ENCODE peak calls at places on chromosomes 4 and X, in nine cellular contexts. One of them, this sample, is unnamed.

GRCh38 chrX:46683023-46683422 is 75.9 kb downstream of the SLC9A7 start:
- DNase-seq in IMR-90: peak; percentile 22
- DNase-seq in hypothalamus: no peak
- DNase-seq in hepatic stellate cell: no peak
- DNase-seq in body of pancreas: no peak
- DNase-seq in NCI-H460: no peak
- DNase-seq in posterior cingulate gyrus: no peak
- DNase-seq in NCI-H510A treated with DMSO at 0.1 percent for 48 hours: no peak
- DNase-seq in neuronal stem cell: no peak
- DNase-seq in this sample: no peak

GRCh38 chrX:119417842-119418241 is 18.7 kb downstream of the SLC25A43 start:
- DNase-seq in IMR-90: no peak
- DNase-seq in hypothalamus: no peak
- DNase-seq in hepatic stellate cell: no peak
- DNase-seq in body of pancreas: no peak
- DNase-seq in NCI-H460: no peak
- DNase-seq in posterior cingulate gyrus: no peak
- DNase-seq in NCI-H510A treated with DMSO at 0.1 percent for 48 hours: no peak
- DNase-seq in neuronal stem cell: peak; percentile 5
- DNase-seq in this sample: no peak

GRCh38 chr4:186725422-186726149 is 1.9 kb upstream of the FAT1 start:
- DNase-seq in IMR-90: peak; percentile 88
- DNase-seq in hypothalamus: peak; percentile 66
- DNase-seq in hepatic stellate cell: peak; percentile 87
- DNase-seq in body of pancreas: peak; percentile 81
- DNase-seq in NCI-H460: peak; percentile 65
- DNase-seq in posterior cingulate gyrus: peak; percentile 94
- DNase-seq in NCI-H510A treated with DMSO at 0.1 percent for 48 hours: peak; percentile 67
- DNase-seq in neuronal stem cell: peak; percentile 63
- DNase-seq in this sample: peak; percentile 56

GRCh38 chr4:119039779-119040178 is 95.9 kb upstream of the MYOZ2 start:
- DNase-seq in IMR-90: no peak
- DNase-seq in hypothalamus: no peak
- DNase-seq in hepatic stellate cell: no peak
- DNase-seq in body of pancreas: no peak
- DNase-seq in NCI-H460: no peak
- DNase-seq in posterior cingulate gyrus: no peak
- DNase-seq in NCI-H510A treated with DMSO at 0.1 percent for 48 hours: no peak
- DNase-seq in neuronal stem cell: no peak
- DNase-seq in this sample: no peak

GRCh38 chr4:9894604-9895361 is 113.3 kb downstream of the DRD5 start:
- DNase-seq in IMR-90: no peak
- DNase-seq in hypothalamus: no peak
- DNase-seq in hepatic stellate cell: no peak
- DNase-seq in body of pancreas: no peak
- DNase-seq in NCI-H460: no peak
- DNase-seq in posterior cingulate gyrus: no peak
- DNase-seq in NCI-H510A treated with DMSO at 0.1 percent for 48 hours: no peak
- DNase-seq in neuronal stem cell: no peak
- DNase-seq in this sample: no peak

GRCh38 chrX:13369541-13370140 is 49.8 kb upstream of the ATXN3L start:
- DNase-seq in IMR-90: no peak
- DNase-seq in hypothalamus: no peak
- DNase-seq in hepatic stellate cell: no peak
- DNase-seq in body of pancreas: no peak
- DNase-seq in NCI-H460: no peak
- DNase-seq in posterior cingulate gyrus: no peak
- DNase-seq in NCI-H510A treated with DMSO at 0.1 percent for 48 hours: no peak
- DNase-seq in neuronal stem cell: no peak
- DNase-seq in this sample: peak; percentile 62

GRCh38 chr4:77635246-77635645 is 29.6 kb downstream of the CXCL13 start:
- DNase-seq in IMR-90: no peak
- DNase-seq in hypothalamus: no peak
- DNase-seq in hepatic stellate cell: no peak
- DNase-seq in body of pancreas: no peak
- DNase-seq in NCI-H460: no peak
- DNase-seq in posterior cingulate gyrus: no peak
- DNase-seq in NCI-H510A treated with DMSO at 0.1 percent for 48 hours: no peak
- DNase-seq in neuronal stem cell: no peak
- DNase-seq in this sample: no peak

GRCh38 chr4:121514443-121514842 is 133.6 kb upstream of the QRFPR start:
- DNase-seq in IMR-90: no peak
- DNase-seq in hypothalamus: no peak
- DNase-seq in hepatic stellate cell: no peak
- DNase-seq in body of pancreas: no peak
- DNase-seq in NCI-H460: no peak
- DNase-seq in posterior cingulate gyrus: peak; percentile 34
- DNase-seq in NCI-H510A treated with DMSO at 0.1 percent for 48 hours: no peak
- DNase-seq in neuronal stem cell: no peak
- DNase-seq in this sample: no peak

GRCh38 chr4:336099-336892 is 1.3 kb upstream of the ZNF141 start:
- DNase-seq in IMR-90: no peak
- DNase-seq in hypothalamus: peak; percentile 32
- DNase-seq in hepatic stellate cell: peak; percentile 14
- DNase-seq in body of pancreas: peak; percentile 35
- DNase-seq in NCI-H460: no peak
- DNase-seq in posterior cingulate gyrus: peak; percentile 83
- DNase-seq in NCI-H510A treated with DMSO at 0.1 percent for 48 hours: no peak
- DNase-seq in neuronal stem cell: peak; percentile 15
- DNase-seq in this sample: no peak

GRCh38 chrX:3666975-3667374 is 46.5 kb downstream of the PRKX start:
- DNase-seq in IMR-90: no peak
- DNase-seq in hypothalamus: no peak
- DNase-seq in hepatic stellate cell: no peak
- DNase-seq in body of pancreas: no peak
- DNase-seq in NCI-H460: no peak
- DNase-seq in posterior cingulate gyrus: no peak
- DNase-seq in NCI-H510A treated with DMSO at 0.1 percent for 48 hours: no peak
- DNase-seq in neuronal stem cell: no peak
- DNase-seq in this sample: no peak

GRCh38 chr4:77826280-77826679 is 7.1 kb upstream of the CNOT6L start:
- DNase-seq in IMR-90: no peak
- DNase-seq in hypothalamus: no peak
- DNase-seq in hepatic stellate cell: no peak
- DNase-seq in body of pancreas: no peak
- DNase-seq in NCI-H460: no peak
- DNase-seq in posterior cingulate gyrus: no peak
- DNase-seq in NCI-H510A treated with DMSO at 0.1 percent for 48 hours: no peak
- DNase-seq in neuronal stem cell: no peak
- DNase-seq in this sample: no peak

GRCh38 chrX:39896951-39897740 is 200.6 kb downstream of the BCOR start:
- DNase-seq in IMR-90: peak; percentile 62
- DNase-seq in hypothalamus: no peak
- DNase-seq in hepatic stellate cell: peak; percentile 85
- DNase-seq in body of pancreas: peak; percentile 54
- DNase-seq in NCI-H460: no peak
- DNase-seq in posterior cingulate gyrus: peak; percentile 83
- DNase-seq in NCI-H510A treated with DMSO at 0.1 percent for 48 hours: no peak
- DNase-seq in neuronal stem cell: peak; percentile 31
- DNase-seq in this sample: no peak

GRCh38 chr4:53899544-53900274 is 164.7 kb downstream of the CHIC2 start:
- DNase-seq in IMR-90: peak; percentile 88
- DNase-seq in hypothalamus: no peak
- DNase-seq in hepatic stellate cell: peak; percentile 29
- DNase-seq in body of pancreas: no peak
- DNase-seq in NCI-H460: no peak
- DNase-seq in posterior cingulate gyrus: no peak
- DNase-seq in NCI-H510A treated with DMSO at 0.1 percent for 48 hours: no peak
- DNase-seq in neuronal stem cell: no peak
- DNase-seq in this sample: no peak

GRCh38 chr4:101801957-101802356 is 11.4 kb downstream of the BANK1 start:
- DNase-seq in IMR-90: no peak
- DNase-seq in hypothalamus: no peak
- DNase-seq in hepatic stellate cell: no peak
- DNase-seq in body of pancreas: no peak
- DNase-seq in NCI-H460: no peak
- DNase-seq in posterior cingulate gyrus: no peak
- DNase-seq in NCI-H510A treated with DMSO at 0.1 percent for 48 hours: no peak
- DNase-seq in neuronal stem cell: no peak
- DNase-seq in this sample: no peak

GRCh38 chrX:106499473-106499872 is 112.3 kb upstream of the RADX start:
- DNase-seq in IMR-90: no peak
- DNase-seq in hypothalamus: no peak
- DNase-seq in hepatic stellate cell: no peak
- DNase-seq in body of pancreas: no peak
- DNase-seq in NCI-H460: no peak
- DNase-seq in posterior cingulate gyrus: no peak
- DNase-seq in NCI-H510A treated with DMSO at 0.1 percent for 48 hours: no peak
- DNase-seq in neuronal stem cell: no peak
- DNase-seq in this sample: no peak

GRCh38 chr4:38489924-38490639 is 173.9 kb upstream of the KLF3 start:
- DNase-seq in IMR-90: peak; percentile 46
- DNase-seq in hypothalamus: no peak
- DNase-seq in hepatic stellate cell: no peak
- DNase-seq in body of pancreas: peak; percentile 19
- DNase-seq in NCI-H460: no peak
- DNase-seq in posterior cingulate gyrus: peak; percentile 83
- DNase-seq in NCI-H510A treated with DMSO at 0.1 percent for 48 hours: no peak
- DNase-seq in neuronal stem cell: no peak
- DNase-seq in this sample: no peak

GRCh38 chr4:88166608-88167007 is 8.2 kb upstream of the ABCG2 start:
- DNase-seq in IMR-90: no peak
- DNase-seq in hypothalamus: no peak
- DNase-seq in hepatic stellate cell: no peak
- DNase-seq in body of pancreas: no peak
- DNase-seq in NCI-H460: no peak
- DNase-seq in posterior cingulate gyrus: no peak
- DNase-seq in NCI-H510A treated with DMSO at 0.1 percent for 48 hours: no peak
- DNase-seq in neuronal stem cell: no peak
- DNase-seq in this sample: no peak

GRCh38 chrX:10574663-10575062 is 45.7 kb downstream of the MID1 start:
- DNase-seq in IMR-90: no peak
- DNase-seq in hypothalamus: no peak
- DNase-seq in hepatic stellate cell: no peak
- DNase-seq in body of pancreas: no peak
- DNase-seq in NCI-H460: no peak
- DNase-seq in posterior cingulate gyrus: no peak
- DNase-seq in NCI-H510A treated with DMSO at 0.1 percent for 48 hours: no peak
- DNase-seq in neuronal stem cell: no peak
- DNase-seq in this sample: no peak

GRCh38 chrX:125210146-125210545 is 109.5 kb upstream of the TEX13C start:
- DNase-seq in IMR-90: no peak
- DNase-seq in hypothalamus: no peak
- DNase-seq in hepatic stellate cell: no peak
- DNase-seq in body of pancreas: no peak
- DNase-seq in NCI-H460: no peak
- DNase-seq in posterior cingulate gyrus: no peak
- DNase-seq in NCI-H510A treated with DMSO at 0.1 percent for 48 hours: no peak
- DNase-seq in neuronal stem cell: no peak
- DNase-seq in this sample: no peak

GRCh38 chr4:4416981-4417380 is 30.1 kb downstream of the NSG1 start:
- DNase-seq in IMR-90: no peak
- DNase-seq in hypothalamus: no peak
- DNase-seq in hepatic stellate cell: no peak
- DNase-seq in body of pancreas: no peak
- DNase-seq in NCI-H460: no peak
- DNase-seq in posterior cingulate gyrus: peak; percentile 55
- DNase-seq in NCI-H510A treated with DMSO at 0.1 percent for 48 hours: no peak
- DNase-seq in neuronal stem cell: no peak
- DNase-seq in this sample: no peak

GRCh38 chr4:1208266-1208961 is 36.0 kb upstream of the SPON2 start:
- DNase-seq in IMR-90: no peak
- DNase-seq in hypothalamus: no peak
- DNase-seq in hepatic stellate cell: no peak
- DNase-seq in body of pancreas: peak; percentile 18
- DNase-seq in NCI-H460: no peak
- DNase-seq in posterior cingulate gyrus: peak; percentile 79
- DNase-seq in NCI-H510A treated with DMSO at 0.1 percent for 48 hours: no peak
- DNase-seq in neuronal stem cell: no peak
- DNase-seq in this sample: no peak

GRCh38 chr4:129345680-129346079 is 249.7 kb downstream of the C4orf33 start:
- DNase-seq in IMR-90: no peak
- DNase-seq in hypothalamus: no peak
- DNase-seq in hepatic stellate cell: no peak
- DNase-seq in body of pancreas: no peak
- DNase-seq in NCI-H460: no peak
- DNase-seq in posterior cingulate gyrus: no peak
- DNase-seq in NCI-H510A treated with DMSO at 0.1 percent for 48 hours: no peak
- DNase-seq in neuronal stem cell: no peak
- DNase-seq in this sample: no peak

GRCh38 chr4:165873298-165874071 is 448 bp downstream of the TLL1 start:
- DNase-seq in IMR-90: no peak
- DNase-seq in hypothalamus: peak; percentile 15
- DNase-seq in hepatic stellate cell: peak; percentile 32
- DNase-seq in body of pancreas: peak; percentile 42
- DNase-seq in NCI-H460: no peak
- DNase-seq in posterior cingulate gyrus: peak; percentile 89
- DNase-seq in NCI-H510A treated with DMSO at 0.1 percent for 48 hours: peak; percentile 10
- DNase-seq in neuronal stem cell: peak; percentile 48
- DNase-seq in this sample: no peak

GRCh38 chr4:91837608-91838029 is 466.1 kb upstream of the GRID2 start:
- DNase-seq in IMR-90: no peak
- DNase-seq in hypothalamus: no peak
- DNase-seq in hepatic stellate cell: no peak
- DNase-seq in body of pancreas: no peak
- DNase-seq in NCI-H460: no peak
- DNase-seq in posterior cingulate gyrus: no peak
- DNase-seq in NCI-H510A treated with DMSO at 0.1 percent for 48 hours: no peak
- DNase-seq in neuronal stem cell: no peak
- DNase-seq in this sample: no peak

GRCh38 chr4:85756938-85757337 is 282.0 kb downstream of the ARHGAP24 start:
- DNase-seq in IMR-90: peak; percentile 62
- DNase-seq in hypothalamus: no peak
- DNase-seq in hepatic stellate cell: peak; percentile 18
- DNase-seq in body of pancreas: peak; percentile 39
- DNase-seq in NCI-H460: peak; percentile 6
- DNase-seq in posterior cingulate gyrus: no peak
- DNase-seq in NCI-H510A treated with DMSO at 0.1 percent for 48 hours: no peak
- DNase-seq in neuronal stem cell: no peak
- DNase-seq in this sample: no peak

GRCh38 chrX:119853449-119853848 is 686 bp upstream of the UPF3B start:
- DNase-seq in IMR-90: no peak
- DNase-seq in hypothalamus: no peak
- DNase-seq in hepatic stellate cell: no peak
- DNase-seq in body of pancreas: no peak
- DNase-seq in NCI-H460: no peak
- DNase-seq in posterior cingulate gyrus: no peak
- DNase-seq in NCI-H510A treated with DMSO at 0.1 percent for 48 hours: peak; percentile 34
- DNase-seq in neuronal stem cell: no peak
- DNase-seq in this sample: no peak

GRCh38 chrX:122572461-122572860 is 611.6 kb upstream of the GRIA3 start:
- DNase-seq in IMR-90: peak; percentile 4
- DNase-seq in hypothalamus: no peak
- DNase-seq in hepatic stellate cell: no peak
- DNase-seq in body of pancreas: no peak
- DNase-seq in NCI-H460: no peak
- DNase-seq in posterior cingulate gyrus: no peak
- DNase-seq in NCI-H510A treated with DMSO at 0.1 percent for 48 hours: no peak
- DNase-seq in neuronal stem cell: no peak
- DNase-seq in this sample: no peak

GRCh38 chr4:38101563-38101962 is 141.4 kb downstream of the PTTG2 start:
- DNase-seq in IMR-90: peak; percentile 87
- DNase-seq in hypothalamus: no peak
- DNase-seq in hepatic stellate cell: no peak
- DNase-seq in body of pancreas: no peak
- DNase-seq in NCI-H460: no peak
- DNase-seq in posterior cingulate gyrus: no peak
- DNase-seq in NCI-H510A treated with DMSO at 0.1 percent for 48 hours: no peak
- DNase-seq in neuronal stem cell: no peak
- DNase-seq in this sample: no peak

GRCh38 chr4:2995546-2996265 is 32.3 kb downstream of the GRK4 start:
- DNase-seq in IMR-90: no peak
- DNase-seq in hypothalamus: no peak
- DNase-seq in hepatic stellate cell: no peak
- DNase-seq in body of pancreas: no peak
- DNase-seq in NCI-H460: no peak
- DNase-seq in posterior cingulate gyrus: no peak
- DNase-seq in NCI-H510A treated with DMSO at 0.1 percent for 48 hours: no peak
- DNase-seq in neuronal stem cell: no peak
- DNase-seq in this sample: no peak